ENCODE peak calls at places on chromosomes 16 and 17, in four cellular contexts. One of them, this sample, is unnamed.

GRCh38 chr16:66486773-66487579 is 59.9 kb downstream of the BEAN1 start:
- DNase-seq in stomach: peak; percentile 24
- DNase-seq in neural progenitor cell: no peak
- DNase-seq in tibial artery: peak; percentile 64
- DNase-seq in this sample: no peak

GRCh38 chr17:62819511-62820221 is 11.6 kb upstream of the MARCHF10 start:
- DNase-seq in stomach: peak; percentile 63
- DNase-seq in neural progenitor cell: peak; percentile 67
- DNase-seq in tibial artery: peak; percentile 74
- DNase-seq in this sample: peak; percentile 21

GRCh38 chr16:2468725-2469398 is 2.2 kb upstream of the NTN3 start:
- DNase-seq in stomach: no peak
- DNase-seq in neural progenitor cell: peak; percentile 47
- DNase-seq in tibial artery: no peak
- DNase-seq in this sample: no peak

GRCh38 chr16:4241601-4242270 is at the start of gene SRL:
- DNase-seq in stomach: no peak
- DNase-seq in neural progenitor cell: no peak
- DNase-seq in tibial artery: no peak
- DNase-seq in this sample: no peak

GRCh38 chr17:58694302-58694701 is 1.9 kb downstream of the RAD51C start:
- DNase-seq in stomach: no peak
- DNase-seq in neural progenitor cell: no peak
- DNase-seq in tibial artery: no peak
- DNase-seq in this sample: no peak

GRCh38 chr17:48852251-48852650 is 21.4 kb downstream of the CALCOCO2 start:
- DNase-seq in stomach: no peak
- DNase-seq in neural progenitor cell: no peak
- DNase-seq in tibial artery: no peak
- DNase-seq in this sample: no peak

GRCh38 chr17:17628388-17629008 is 37.0 kb upstream of the PEMT start:
- DNase-seq in stomach: peak; percentile 46
- DNase-seq in neural progenitor cell: no peak
- DNase-seq in tibial artery: no peak
- DNase-seq in this sample: peak; percentile 54

GRCh38 chr16:15597822-15598647 is 44.9 kb downstream of the MARF1 start:
- DNase-seq in stomach: no peak
- DNase-seq in neural progenitor cell: no peak
- DNase-seq in tibial artery: no peak
- DNase-seq in this sample: no peak

GRCh38 chr17:28725660-28726395 is at the start of gene TLCD1:
- DNase-seq in stomach: peak; percentile 73
- DNase-seq in neural progenitor cell: peak; percentile 93
- DNase-seq in tibial artery: peak; percentile 62
- DNase-seq in this sample: peak; percentile 73

GRCh38 chr17:44830359-44831269 is 527 bp upstream of the GJC1 start:
- DNase-seq in stomach: no peak
- DNase-seq in neural progenitor cell: peak; percentile 60
- DNase-seq in tibial artery: no peak
- DNase-seq in this sample: peak; percentile 10

DNA sequence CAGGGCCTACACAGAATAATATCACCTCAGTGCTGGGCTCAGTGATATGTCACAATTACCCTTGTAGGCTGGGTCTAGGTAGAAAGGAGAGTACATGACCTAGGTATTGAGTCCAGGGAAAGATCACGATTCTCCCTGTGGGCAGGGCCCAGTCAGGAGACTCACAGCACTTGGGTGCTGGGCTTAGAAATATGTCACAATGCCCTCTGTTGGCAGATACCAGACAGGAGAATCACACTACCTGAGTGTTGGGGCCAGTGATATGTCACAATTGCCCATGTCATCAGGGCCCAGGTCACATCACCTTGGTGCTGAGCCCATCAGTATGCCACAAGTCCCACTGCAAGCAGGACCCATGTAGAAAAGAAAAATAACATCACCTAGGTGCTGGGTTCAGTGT is 2105.5 kb downstream of the TP53TG3F start:
- DNase-seq in stomach: no peak
- DNase-seq in neural progenitor cell: no peak
- DNase-seq in tibial artery: no peak
- DNase-seq in this sample: no peak
- H3K9me3 ChIP-seq in stomach: no peaks in the 10 kb centered on the region
- H3K9me3 ChIP-seq in neural progenitor cell: peaks cover 3% of the 10 kb centered on the region
- H3K9me3 ChIP-seq in tibial artery: no peaks in the 10 kb centered on the region
- H3K9me3 ChIP-seq in this sample: no peaks in the 10 kb centered on the region

GRCh38 chr16:25020112-25020591 is 5.0 kb upstream of the ARHGAP17 start:
- DNase-seq in stomach: no peak
- DNase-seq in neural progenitor cell: no peak
- DNase-seq in tibial artery: no peak
- DNase-seq in this sample: no peak
- H3K4me3 ChIP-seq in stomach: no peak overlapping the region
- H3K4me3 ChIP-seq in neural progenitor cell: no peak overlapping the region
- H3K4me3 ChIP-seq in tibial artery: no peak overlapping the region
- H3K4me3 ChIP-seq in this sample: no peak overlapping the region

GRCh38 chr17:50866261-50866949 is at the start of gene TOB1:
- DNase-seq in stomach: peak; percentile 98
- DNase-seq in neural progenitor cell: peak; percentile 99
- DNase-seq in tibial artery: peak; percentile 97
- DNase-seq in this sample: peak; percentile 99

GRCh38 chr17:50865060-50865867 is 890 bp downstream of the TOB1 start:
- DNase-seq in stomach: peak; percentile 64
- DNase-seq in neural progenitor cell: peak; percentile 82
- DNase-seq in tibial artery: peak; percentile 45
- DNase-seq in this sample: peak; percentile 53

GRCh38 chr17:50866950-50867855 is 1.0 kb upstream of the TOB1 start:
- DNase-seq in stomach: peak; percentile 96
- DNase-seq in neural progenitor cell: peak; percentile 97
- DNase-seq in tibial artery: peak; percentile 97
- DNase-seq in this sample: peak; percentile 96

GRCh38 chr17:50864747-50865059 is 1.5 kb downstream of the TOB1 start:
- DNase-seq in stomach: no peak
- DNase-seq in neural progenitor cell: peak; percentile 40
- DNase-seq in tibial artery: no peak
- DNase-seq in this sample: no peak

DNA sequence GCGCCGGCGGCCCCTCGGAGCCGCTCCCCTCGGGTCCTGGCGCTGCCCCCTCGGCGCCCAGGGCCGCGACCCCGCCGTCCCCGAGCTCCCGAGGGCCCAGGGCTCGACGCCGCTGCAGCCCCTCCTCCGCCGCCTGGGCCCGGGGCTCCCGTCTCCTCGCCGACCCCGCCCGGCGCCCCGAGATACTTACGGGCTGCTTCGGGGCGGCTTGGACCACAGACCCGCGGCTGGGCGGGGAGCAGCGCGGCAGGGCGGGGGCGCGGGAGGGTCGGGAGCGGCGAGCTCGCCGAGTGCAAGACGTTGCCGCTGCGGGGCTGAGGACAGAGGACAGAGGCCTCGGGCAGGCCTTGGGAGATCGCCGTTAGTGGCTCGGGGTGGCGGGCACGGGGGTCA is 290 bp downstream of the TOB1 start:
- DNase-seq in stomach: no peak
- DNase-seq in neural progenitor cell: no peak
- DNase-seq in tibial artery: no peak
- DNase-seq in this sample: no peak
- H3K9me3 ChIP-seq in stomach: no peaks in the 10 kb centered on the region
- H3K9me3 ChIP-seq in neural progenitor cell: no peaks in the 10 kb centered on the region
- H3K9me3 ChIP-seq in tibial artery: no peaks in the 10 kb centered on the region
- H3K9me3 ChIP-seq in this sample: no peaks in the 10 kb centered on the region

GRCh38 chr16:10743227-10743609 is 424 bp upstream of the NUBP1 start:
- DNase-seq in stomach: no peak
- DNase-seq in neural progenitor cell: no peak
- DNase-seq in tibial artery: no peak
- DNase-seq in this sample: no peak
- H3K4me3 ChIP-seq in stomach: peak overlapping the region; percentile 53
- H3K4me3 ChIP-seq in neural progenitor cell: peak overlapping the region; percentile 52
- H3K4me3 ChIP-seq in tibial artery: peak overlapping the region; percentile 67
- H3K4me3 ChIP-seq in this sample: peak overlapping the region; percentile 54

GRCh38 chr17:82943339-82943738 is 103.5 kb upstream of the ZNF750 start:
- DNase-seq in stomach: no peak
- DNase-seq in neural progenitor cell: no peak
- DNase-seq in tibial artery: no peak
- DNase-seq in this sample: no peak
- H3K9me3 ChIP-seq in stomach: peaks cover 30% of the 10 kb centered on the region
- H3K9me3 ChIP-seq in neural progenitor cell: peaks cover 18% of the 10 kb centered on the region
- H3K9me3 ChIP-seq in tibial artery: no peaks in the 10 kb centered on the region
- H3K9me3 ChIP-seq in this sample: peaks cover 8% of the 10 kb centered on the region

GRCh38 chr17:5097101-5097834 is 14.4 kb downstream of the ZNF232 start:
- DNase-seq in stomach: peak; percentile 30
- DNase-seq in neural progenitor cell: peak; percentile 92
- DNase-seq in tibial artery: peak; percentile 48
- DNase-seq in this sample: peak; percentile 50
- H3K4me3 ChIP-seq in stomach: peak overlapping the region; percentile 46
- H3K4me3 ChIP-seq in neural progenitor cell: peak overlapping the region; percentile 58
- H3K4me3 ChIP-seq in tibial artery: peak overlapping the region; percentile 33
- H3K4me3 ChIP-seq in this sample: peak overlapping the region; percentile 26

GRCh38 chr16:78596996-78597422 is 497.6 kb downstream of the WWOX start:
- DNase-seq in stomach: no peak
- DNase-seq in neural progenitor cell: no peak
- DNase-seq in tibial artery: no peak
- DNase-seq in this sample: no peak

GRCh38 chr16:78599271-78599670 is 499.8 kb downstream of the WWOX start:
- DNase-seq in stomach: no peak
- DNase-seq in neural progenitor cell: no peak
- DNase-seq in tibial artery: no peak
- DNase-seq in this sample: no peak

GRCh38 chr16:78594191-78594590 is 494.7 kb downstream of the WWOX start:
- DNase-seq in stomach: no peak
- DNase-seq in neural progenitor cell: no peak
- DNase-seq in tibial artery: no peak
- DNase-seq in this sample: no peak

GRCh38 chr16:78596348-78596995 is 497.0 kb downstream of the WWOX start:
- DNase-seq in stomach: no peak
- DNase-seq in neural progenitor cell: no peak
- DNase-seq in tibial artery: no peak
- DNase-seq in this sample: no peak

GRCh38 chr16:78598186-78598585 is 498.7 kb downstream of the WWOX start:
- DNase-seq in stomach: no peak
- DNase-seq in neural progenitor cell: no peak
- DNase-seq in tibial artery: no peak
- DNase-seq in this sample: no peak
- H3K9me3 ChIP-seq in stomach: no peaks in the 10 kb centered on the region
- H3K9me3 ChIP-seq in neural progenitor cell: no peaks in the 10 kb centered on the region
- H3K9me3 ChIP-seq in tibial artery: no peaks in the 10 kb centered on the region
- H3K9me3 ChIP-seq in this sample: no peaks in the 10 kb centered on the region

GRCh38 chr17:7129311-7129710 is 14.7 kb upstream of the ASGR2 start:
- DNase-seq in stomach: no peak
- DNase-seq in neural progenitor cell: no peak
- DNase-seq in tibial artery: no peak
- DNase-seq in this sample: no peak

GRCh38 chr17:7133916-7134315 is 19.3 kb upstream of the ASGR2 start:
- DNase-seq in stomach: no peak
- DNase-seq in neural progenitor cell: peak; percentile 40
- DNase-seq in tibial artery: no peak
- DNase-seq in this sample: no peak

GRCh38 chr17:7130626-7131467 is 16.2 kb upstream of the ASGR2 start:
- DNase-seq in stomach: no peak
- DNase-seq in neural progenitor cell: no peak
- DNase-seq in tibial artery: no peak
- DNase-seq in this sample: no peak

GRCh38 chr17:7133424-7133823 is 18.8 kb upstream of the ASGR2 start:
- DNase-seq in stomach: no peak
- DNase-seq in neural progenitor cell: peak; percentile 79
- DNase-seq in tibial artery: peak; percentile 43
- DNase-seq in this sample: peak; percentile 32

DNA sequence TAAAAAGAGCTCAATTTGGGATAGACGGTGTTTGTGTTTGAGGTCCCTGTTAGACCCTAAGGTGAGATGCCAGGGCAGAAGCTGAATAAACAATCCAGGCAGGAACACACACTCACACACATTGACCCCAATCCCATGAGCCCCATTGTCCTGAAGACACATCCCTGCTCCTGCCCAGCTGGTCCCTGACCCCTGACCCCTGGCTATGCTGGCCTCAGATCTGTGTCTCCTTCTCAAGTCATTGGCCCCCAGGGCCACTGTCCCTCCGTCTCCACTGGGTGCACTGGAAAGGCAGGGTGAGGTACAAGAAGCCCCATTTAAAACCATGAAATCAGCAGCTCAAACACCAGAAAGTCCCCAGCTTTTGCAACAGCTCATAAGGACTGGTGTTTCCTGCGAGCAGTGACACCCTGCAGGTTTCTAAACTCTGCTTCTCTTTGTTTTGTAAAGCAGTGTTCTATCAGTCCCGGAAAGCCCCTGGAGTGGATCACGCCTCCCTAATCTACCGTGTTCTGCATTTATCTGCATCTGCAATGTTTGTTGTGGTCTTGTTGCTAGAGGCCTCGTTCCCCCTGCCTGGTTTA is 18.0 kb upstream of the ASGR2 start:
- DNase-seq in stomach: no peak
- DNase-seq in neural progenitor cell: peak; percentile 83
- DNase-seq in tibial artery: no peak
- DNase-seq in this sample: peak; percentile 27
- H3K4me3 ChIP-seq in stomach: no peak overlapping the region
- H3K4me3 ChIP-seq in neural progenitor cell: peak overlapping the region; percentile 27
- H3K4me3 ChIP-seq in tibial artery: peak overlapping the region; percentile 21
- H3K4me3 ChIP-seq in this sample: no peak overlapping the region

This sample was measured in transverse colon.